ENCODE peak calls at places on chromosomes 5 and 9, in seven cellular contexts. D is stimulated activated CD4-positive, alpha-beta T cell treated with anti-CD3 and anti-CD28 coated beads, Interleukin-12 subunit alpha, Interleukin-12 subunit beta, amount 100 ng/mL, for 4 hours; X is T-helper 1 cell; O is neural crest cell; W is GM04504; U is stimulated activated CD8-positive, alpha-beta memory T cell treated with anti-CD3 and anti-CD28 coated beads, Interleukin-4, amount 100 ng/mL, for 1 hour; N is fibroblast of the aortic adventitia. J is an unnamed sample.

GRCh38 chr9:89522261-89522978 is 24.5 kb upstream of the SEMA4D start:
- DNase-seq in D (peak; percentile 52), X (peak; percentile 94), O (no peak), W (no peak), U (peak; percentile 55), N (no peak), J (no peak)

GRCh38 chr9:92786298-92786697 is 21.7 kb upstream of the BICD2 start:
- DNase-seq in D (no peak), X (no peak), O (no peak), W (no peak), U (no peak), N (no peak), J (no peak)

GRCh38 chr9:7150153-7150890 is 392.5 kb downstream of the KDM4C start:
- DNase-seq in D (no peak), X (peak; percentile 59), O (no peak), W (no peak), U (no peak), N (no peak), J (no peak)

GRCh38 chr9:12819436-12820185 is 44.8 kb downstream of the LURAP1L start:
- DNase-seq in D (no peak), X (no peak), O (no peak), W (no peak), U (no peak), N (peak; percentile 79), J (no peak)

GRCh38 chr5:41270423-41271251 is 57.3 kb upstream of the C6 start:
- DNase-seq in D (no peak), X (peak; percentile 2), O (peak; percentile 35), W (peak; percentile 19), U (no peak), N (peak; percentile 88), J (peak; percentile 77)

GRCh38 chr9:74519419-74519818 is 22.3 kb downstream of the RORB start:
- DNase-seq in D (no peak), X (no peak), O (no peak), W (no peak), U (no peak), N (no peak), J (no peak)

GRCh38 chr9:18824095-18824666 is 208.8 kb downstream of the SAXO1 start:
- DNase-seq in D (no peak), X (no peak), O (no peak), W (peak; percentile 3), U (no peak), N (peak; percentile 37), J (peak; percentile 14)

GRCh38 chr9:131977074-131977838 is 102.4 kb downstream of the MED27 start:
- DNase-seq in D (no peak), X (no peak), O (no peak), W (no peak), U (no peak), N (no peak), J (no peak)

GRCh38 chr5:150515446-150515845 is 7.5 kb downstream of the NDST1 start:
- DNase-seq in D (no peak), X (no peak), O (no peak), W (peak; percentile 68), U (no peak), N (peak; percentile 95), J (peak; percentile 34)

GRCh38 chr9:134403682-134404301 is 77.5 kb downstream of the RXRA start:
- DNase-seq in D (no peak), X (peak; percentile 29), O (no peak), W (peak; percentile 85), U (no peak), N (peak; percentile 93), J (no peak)

GRCh38 chr5:43192558-43193170 is 639 bp downstream of the NIM1K start:
- DNase-seq in D (peak; percentile 19), X (no peak), O (peak; percentile 6), W (no peak), U (no peak), N (peak; percentile 36), J (peak; percentile 70)

GRCh38 chr5:1288439-1289335 is 6.2 kb downstream of the TERT start:
- DNase-seq in D (no peak), X (no peak), O (no peak), W (no peak), U (no peak), N (no peak), J (no peak)

GRCh38 chr5:34639852-34640626 is 16.1 kb upstream of the RAI14 start:
- DNase-seq in D (no peak), X (no peak), O (no peak), W (no peak), U (no peak), N (peak; percentile 55), J (peak; percentile 55)

GRCh38 chr5:120882042-120882775 is 418.1 kb downstream of the PRR16 start:
- DNase-seq in D (no peak), X (no peak), O (no peak), W (no peak), U (no peak), N (no peak), J (no peak)

GRCh38 chr5:154095819-154096380 is 57.1 kb downstream of the MFAP3 start:
- DNase-seq in D (no peak), X (no peak), O (no peak), W (no peak), U (no peak), N (no peak), J (no peak)

GRCh38 chr9:138073408-138073807 is 195.8 kb downstream of the CACNA1B start:
- DNase-seq in D (no peak), X (no peak), O (no peak), W (no peak), U (no peak), N (no peak), J (no peak)

GRCh38 chr5:64818245-64818644 is 49.5 kb downstream of the CWC27 start:
- DNase-seq in D (no peak), X (no peak), O (no peak), W (no peak), U (no peak), N (no peak), J (no peak)

GRCh38 chr5:164475339-164475977 is 970.0 kb downstream of the MAT2B start:
- DNase-seq in D (no peak), X (no peak), O (no peak), W (no peak), U (no peak), N (peak; percentile 78), J (peak; percentile 74)

GRCh38 chr5:137891849-137892248 is 2.6 kb downstream of the PKD2L2 start:
- DNase-seq in D (no peak), X (no peak), O (no peak), W (no peak), U (no peak), N (no peak), J (no peak)

GRCh38 chr5:882253-883185 is 10.1 kb downstream of the BRD9 start:
- DNase-seq in D (no peak), X (no peak), O (no peak), W (no peak), U (no peak), N (no peak), J (no peak)

GRCh38 chr9:121995997-121996396 is 97.1 kb downstream of the TTLL11 start:
- DNase-seq in D (no peak), X (no peak), O (no peak), W (no peak), U (no peak), N (no peak), J (no peak)

GRCh38 chr5:2607622-2608021 is 143.9 kb downstream of the IRX2 start:
- DNase-seq in D (no peak), X (no peak), O (no peak), W (no peak), U (no peak), N (no peak), J (no peak)

GRCh38 chr5:167819406-167819805 is 472.0 kb upstream of the WWC1 start:
- DNase-seq in D (no peak), X (no peak), O (no peak), W (no peak), U (no peak), N (no peak), J (no peak)